ENCODE peak calls at places on chromosomes 7 and 10, in nine cellular contexts. S is astrocyte of the cerebellum, G is fibroblast of lung, C is A549, O is adrenal gland, M is AG04450, B is spleen, F is iPS DF 6.9, R is aorta. Y is an unnamed sample.

GRCh38 chr10:77799352-77799751 is 127.2 kb downstream of the DLG5 start:
- DNase-seq in S (no peak), G (no peak), C (no peak), O (no peak), M (no peak), B (no peak), F (no peak), R (no peak), Y (no peak)

GRCh38 chr10:97540669-97541500 is 31.7 kb upstream of the ANKRD2 start:
- DNase-seq in S (no peak), G (no peak), C (no peak), O (no peak), M (no peak), B (peak; percentile 55), F (no peak), R (peak; percentile 73), Y (no peak)

GRCh38 chr7:36367561-36367889 is 22.1 kb upstream of the ANLN start:
- DNase-seq in S (no peak), G (no peak), C (no peak), O (no peak), M (no peak), B (no peak), F (no peak), R (no peak), Y (no peak)

GRCh38 chr10:3935141-3935540 is 150.1 kb upstream of the KLF6 start:
- DNase-seq in S (peak; percentile 86), G (peak; percentile 77), C (no peak), O (peak; percentile 64), M (peak; percentile 34), B (no peak), F (no peak), R (peak; percentile 63), Y (no peak)

GRCh38 chr10:113175756-113176651 is 226.0 kb downstream of the TCF7L2 start:
- DNase-seq in S (no peak), G (no peak), C (no peak), O (no peak), M (no peak), B (no peak), F (no peak), R (no peak), Y (no peak)

GRCh38 chr10:95360122-95360715 is 69.4 kb upstream of the PDLIM1 start:
- DNase-seq in S (no peak), G (peak; percentile 39), C (peak; percentile 42), O (no peak), M (no peak), B (no peak), F (no peak), R (no peak), Y (no peak)

GRCh38 chr10:44310762-44311562 is 73.9 kb downstream of the CXCL12 start:
- DNase-seq in S (no peak), G (peak; percentile 79), C (peak; percentile 69), O (peak; percentile 89), M (peak; percentile 45), B (peak; percentile 91), F (peak; percentile 76), R (peak; percentile 92), Y (no peak)

GRCh38 chr10:75233444-75234016 is 2.2 kb downstream of the COMTD1 start:
- DNase-seq in S (no peak), G (no peak), C (no peak), O (peak; percentile 70), M (no peak), B (peak; percentile 84), F (no peak), R (no peak), Y (no peak)

GRCh38 chr7:151061241-151062110 is 2.1 kb downstream of the SLC4A2 start:
- DNase-seq in S (no peak), G (no peak), C (peak; percentile 60), O (no peak), M (no peak), B (no peak), F (no peak), R (no peak), Y (no peak)

GRCh38 chr7:13770305-13770704 is 219.2 kb downstream of the ETV1 start:
- DNase-seq in S (no peak), G (peak; percentile 37), C (no peak), O (no peak), M (no peak), B (no peak), F (no peak), R (no peak), Y (no peak)

GRCh38 chr10:74039561-74040145 is 41.7 kb downstream of the VCL start:
- DNase-seq in S (no peak), G (peak; percentile 79), C (no peak), O (no peak), M (no peak), B (no peak), F (no peak), R (no peak), Y (no peak)

GRCh38 chr7:103803631-103804030 is 185.8 kb downstream of the RELN start:
- DNase-seq in S (no peak), G (no peak), C (no peak), O (no peak), M (no peak), B (no peak), F (no peak), R (no peak), Y (no peak)

GRCh38 chr10:18647945-18648344 is 3.4 kb downstream of the NSUN6 start:
- DNase-seq in S (no peak), G (no peak), C (no peak), O (no peak), M (no peak), B (no peak), F (no peak), R (no peak), Y (no peak)

GRCh38 chr10:84590794-84591193 is 262.4 kb downstream of the CCSER2 start:
- DNase-seq in S (no peak), G (no peak), C (no peak), O (no peak), M (no peak), B (peak; percentile 35), F (no peak), R (no peak), Y (no peak)

GRCh38 chr10:34319197-34319846 is 495.8 kb downstream of the PARD3 start:
- DNase-seq in S (peak; percentile 86), G (peak; percentile 99), C (peak; percentile 20), O (no peak), M (peak; percentile 90), B (no peak), F (no peak), R (no peak), Y (peak; percentile 47)

DNA sequence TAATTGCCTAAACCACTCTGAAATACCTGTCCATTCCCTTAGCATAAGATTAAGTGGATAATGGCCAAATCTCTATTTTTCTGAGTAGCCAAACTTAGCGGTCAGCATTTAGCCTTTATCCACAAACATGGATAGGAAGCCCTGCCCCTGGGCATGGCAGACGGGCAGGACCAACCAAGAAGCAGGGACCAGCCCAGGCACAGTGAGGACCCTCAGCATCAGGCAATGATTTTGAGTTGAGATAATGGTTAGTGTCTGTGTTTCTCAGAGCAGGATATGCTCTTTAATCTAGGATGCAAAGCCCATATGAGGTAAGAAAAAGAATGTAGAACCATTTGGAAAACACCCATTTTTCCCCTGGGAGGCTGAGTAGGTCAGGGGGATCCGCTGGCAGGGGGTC is 131.7 kb downstream of the DPP6 start:
- DNase-seq in S (no peak), G (no peak), C (no peak), O (no peak), M (no peak), B (no peak), F (no peak), R (no peak), Y (no peak)
- H3K4me3 ChIP-seq in S (no peak overlapping the region), G (no peak overlapping the region), C (no peak overlapping the region), O (no peak overlapping the region), M (no peak overlapping the region), B (no peak overlapping the region), F (no peak overlapping the region), R (no peak overlapping the region), Y (no peak overlapping the region)

GRCh38 chr10:118566911-118567310 is 28.5 kb downstream of the PRLHR start:
- DNase-seq in S (no peak), G (no peak), C (no peak), O (no peak), M (no peak), B (no peak), F (no peak), R (no peak), Y (no peak)

GRCh38 chr10:118569241-118569881 is 26.1 kb downstream of the PRLHR start:
- DNase-seq in S (no peak), G (peak; percentile 21), C (no peak), O (no peak), M (no peak), B (no peak), F (no peak), R (no peak), Y (no peak)

GRCh38 chr10:118569882-118570252 is 25.6 kb downstream of the PRLHR start:
- DNase-seq in S (no peak), G (no peak), C (no peak), O (no peak), M (no peak), B (no peak), F (no peak), R (no peak), Y (no peak)

GRCh38 chr10:118567701-118568248 is 27.7 kb downstream of the PRLHR start:
- DNase-seq in S (no peak), G (no peak), C (no peak), O (no peak), M (no peak), B (no peak), F (no peak), R (no peak), Y (no peak)

GRCh38 chr10:118568327-118568848 is 27.1 kb downstream of the PRLHR start:
- DNase-seq in S (peak; percentile 48), G (peak; percentile 71), C (peak; percentile 56), O (peak; percentile 77), M (peak; percentile 10), B (no peak), F (peak; percentile 29), R (no peak), Y (no peak)
- H3K4me3 ChIP-seq in S (no peak overlapping the region), G (no peak overlapping the region), C (no peak overlapping the region), O (peak overlapping the region; percentile 34), M (peak overlapping the region; percentile 35), B (no peak overlapping the region), F (no peak overlapping the region), R (no peak overlapping the region), Y (no peak overlapping the region)

GRCh38 chr10:90919683-90920574 is 958 bp downstream of the ANKRD1 start:
- DNase-seq in S (no peak), G (no peak), C (no peak), O (no peak), M (no peak), B (no peak), F (no peak), R (no peak), Y (no peak)
- H3K4me3 ChIP-seq in S (no peak overlapping the region), G (no peak overlapping the region), C (peak overlapping the region; percentile 37), O (no peak overlapping the region), M (no peak overlapping the region), B (no peak overlapping the region), F (no peak overlapping the region), R (no peak overlapping the region), Y (no peak overlapping the region)

GRCh38 chr10:100653238-100653956 is 92.0 kb upstream of the PAX2 start:
- DNase-seq in S (no peak), G (no peak), C (no peak), O (no peak), M (no peak), B (no peak), F (no peak), R (no peak), Y (no peak)
- H3K4me3 ChIP-seq in S (no peak overlapping the region), G (no peak overlapping the region), C (peak overlapping the region; percentile 56), O (peak overlapping the region; percentile 10), M (no peak overlapping the region), B (peak overlapping the region; percentile 34), F (peak overlapping the region; percentile 34), R (no peak overlapping the region), Y (peak overlapping the region; percentile 70)

GRCh38 chr7:135147899-135148721 is at the start of gene TMEM140:
- DNase-seq in S (no peak), G (peak; percentile 86), C (peak; percentile 56), O (peak; percentile 77), M (no peak), B (peak; percentile 86), F (no peak), R (no peak), Y (no peak)
- H3K4me3 ChIP-seq in S (no peak within 1 kb of the TSS), G (peak within 1 kb of the TSS; percentile 34), C (peak within 1 kb of the TSS; percentile 41), O (peak within 1 kb of the TSS; percentile 75), M (peak within 1 kb of the TSS; percentile 48), B (peak within 1 kb of the TSS; percentile 52), F (no peak within 1 kb of the TSS), R (peak within 1 kb of the TSS; percentile 87), Y (no peak within 1 kb of the TSS)